ENCODE peak calls at places on chromosomes 3 and 15, in ten cellular contexts. K is LoVo; P is head of caudate nucleus; I is GM18507; B is EL; O is activated CD4-positive, alpha-beta T cell treated with anti-CD3 and anti-CD28 coated beads for 24 hours; J is GM03348; G is retina; V is mesothelial cell of epicardium; Q is central memory CD8-positive, alpha-beta T cell. Y is an unnamed sample.

GRCh38 chr3:79822076-79822475 is 54.3 kb upstream of the ROBO1 start:
- DNase-seq in K (no peak), P (no peak), I (no peak), B (no peak), O (no peak), J (no peak), G (no peak), V (no peak), Q (no peak), Y (peak)

GRCh38 chr3:47961815-47962606 is 54.2 kb downstream of the MAP4 start:
- DNase-seq in K (no peak), P (no peak), I (no peak), B (peak), O (no peak), J (no peak), G (no peak), V (no peak), Q (peak), Y (peak)

GRCh38 chr15:70324001-70324974 is 226.6 kb upstream of the TLE3 start:
- DNase-seq in K (no peak), P (no peak), I (no peak), B (peak), O (no peak), J (peak), G (no peak), V (peak), Q (no peak), Y (no peak)

GRCh38 chr15:50275908-50276307 is 10.4 kb upstream of the HDC start:
- DNase-seq in K (no peak), P (no peak), I (no peak), B (no peak), O (no peak), J (no peak), G (no peak), V (no peak), Q (no peak), Y (no peak)

GRCh38 chr3:23811919-23812318 is 6.2 kb downstream of the UBE2E1 start:
- DNase-seq in K (no peak), P (no peak), I (no peak), B (no peak), O (no peak), J (no peak), G (no peak), V (no peak), Q (no peak), Y (no peak)

GRCh38 chr15:48101376-48101961 is 19.3 kb upstream of the SLC24A5 start:
- DNase-seq in K (no peak), P (no peak), I (no peak), B (no peak), O (no peak), J (no peak), G (no peak), V (no peak), Q (no peak), Y (no peak)

GRCh38 chr3:57919987-57920386 is 88.2 kb upstream of the FLNB start:
- DNase-seq in K (no peak), P (no peak), I (no peak), B (no peak), O (no peak), J (no peak), G (no peak), V (no peak), Q (no peak), Y (no peak)

GRCh38 chr3:44069276-44069675 is 172.4 kb upstream of the TOPAZ1 start:
- DNase-seq in K (no peak), P (no peak), I (no peak), B (peak), O (no peak), J (no peak), G (no peak), V (no peak), Q (no peak), Y (no peak)

GRCh38 chr15:28043625-28044520 is 55.2 kb downstream of the OCA2 start:
- DNase-seq in K (no peak), P (no peak), I (no peak), B (no peak), O (no peak), J (no peak), G (no peak), V (no peak), Q (no peak), Y (no peak)

GRCh38 chr15:101136381-101137268 is 115.2 kb downstream of the CHSY1 start:
- DNase-seq in K (no peak), P (no peak), I (no peak), B (no peak), O (no peak), J (no peak), G (no peak), V (no peak), Q (no peak), Y (no peak)

GRCh38 chr3:42072930-42073329 is 18.2 kb upstream of the TRAK1 start:
- DNase-seq in K (no peak), P (no peak), I (no peak), B (no peak), O (no peak), J (no peak), G (peak), V (no peak), Q (no peak), Y (no peak)

GRCh38 chr3:58009026-58009748 is 965 bp downstream of the FLNB start:
- DNase-seq in K (peak), P (peak), I (no peak), B (no peak), O (peak), J (no peak), G (peak), V (no peak), Q (peak), Y (peak)

GRCh38 chr3:13866406-13866965 is 13.4 kb downstream of the WNT7A start:
- DNase-seq in K (no peak), P (no peak), I (no peak), B (no peak), O (no peak), J (no peak), G (no peak), V (no peak), Q (peak), Y (no peak)

GRCh38 chr3:157530637-157531300 is 27.6 kb upstream of the VEPH1 start:
- DNase-seq in K (no peak), P (no peak), I (no peak), B (peak), O (no peak), J (peak), G (no peak), V (no peak), Q (no peak), Y (no peak)

GRCh38 chr3:184562875-184563568 is 1.4 kb downstream of the EPHB3 start:
- DNase-seq in K (no peak), P (no peak), I (no peak), B (no peak), O (no peak), J (peak), G (peak), V (peak), Q (no peak), Y (peak)

GRCh38 chr3:100621251-100621650 is 11.8 kb downstream of the ADGRG7 start:
- DNase-seq in K (no peak), P (no peak), I (no peak), B (no peak), O (no peak), J (no peak), G (no peak), V (no peak), Q (no peak), Y (no peak)

GRCh38 chr3:144244662-144245061 is 273.0 kb downstream of the DIPK2A start:
- DNase-seq in K (no peak), P (no peak), I (no peak), B (no peak), O (no peak), J (no peak), G (no peak), V (no peak), Q (no peak), Y (peak)

GRCh38 chr3:36677331-36678007 is 86.9 kb downstream of the DCLK3 start:
- DNase-seq in K (no peak), P (no peak), I (no peak), B (peak), O (no peak), J (peak), G (no peak), V (no peak), Q (no peak), Y (no peak)

GRCh38 chr3:139281096-139281495 is 62.7 kb upstream of the MRPS22 start:
- DNase-seq in K (no peak), P (no peak), I (no peak), B (peak), O (no peak), J (peak), G (no peak), V (no peak), Q (no peak), Y (no peak)

GRCh38 chr15:96344120-96344705 is 13.7 kb downstream of the NR2F2 start:
- DNase-seq in K (no peak), P (no peak), I (no peak), B (peak), O (no peak), J (no peak), G (peak), V (no peak), Q (no peak), Y (no peak)

GRCh38 chr3:184620799-184621119 is 59.2 kb downstream of the EPHB3 start:
- DNase-seq in K (no peak), P (no peak), I (no peak), B (no peak), O (no peak), J (no peak), G (no peak), V (no peak), Q (no peak), Y (no peak)

GRCh38 chr15:60656491-60657284 is 177.7 kb upstream of the ICE2 start:
- DNase-seq in K (no peak), P (no peak), I (no peak), B (no peak), O (no peak), J (peak), G (no peak), V (no peak), Q (no peak), Y (no peak)

GRCh38 chr3:101381809-101382208 is 61.4 kb upstream of the IMPG2 start:
- DNase-seq in K (peak), P (no peak), I (no peak), B (peak), O (no peak), J (peak), G (no peak), V (no peak), Q (no peak), Y (no peak)

GRCh38 chr15:62071711-62072308 is 5.0 kb downstream of the C2CD4A start:
- DNase-seq in K (peak), P (no peak), I (no peak), B (peak), O (no peak), J (peak), G (no peak), V (no peak), Q (no peak), Y (no peak)

GRCh38 chr3:149813367-149814281 is 609 bp downstream of the RNF13 start:
- DNase-seq in K (peak), P (peak), I (no peak), B (peak), O (no peak), J (peak), G (no peak), V (no peak), Q (peak), Y (peak)

GRCh38 chr15:45134682-45135604 is 5.1 kb downstream of the DUOX1 start:
- DNase-seq in K (no peak), P (no peak), I (no peak), B (no peak), O (no peak), J (no peak), G (peak), V (no peak), Q (no peak), Y (peak)

GRCh38 chr15:98609144-98609852 is 39.0 kb upstream of the IGF1R start:
- DNase-seq in K (peak), P (no peak), I (no peak), B (peak), O (no peak), J (peak), G (no peak), V (peak), Q (no peak), Y (peak)

GRCh38 chr3:156919818-156920217 is 93.7 kb downstream of the LEKR1 start:
- DNase-seq in K (no peak), P (no peak), I (no peak), B (no peak), O (no peak), J (no peak), G (no peak), V (no peak), Q (no peak), Y (no peak)

GRCh38 chr3:183044547-183045229 is 54.6 kb downstream of the MCCC1 start:
- DNase-seq in K (no peak), P (no peak), I (peak), B (no peak), O (no peak), J (no peak), G (no peak), V (no peak), Q (no peak), Y (no peak)

GRCh38 chr3:48595526-48596121 is 495 bp upstream of the COL7A1 start:
- DNase-seq in K (peak), P (no peak), I (no peak), B (peak), O (no peak), J (peak), G (peak), V (no peak), Q (no peak), Y (peak)

GRCh38 chr3:142801746-142802145 is 77.9 kb downstream of the TRPC1 start:
- DNase-seq in K (no peak), P (no peak), I (no peak), B (no peak), O (no peak), J (no peak), G (no peak), V (no peak), Q (no peak), Y (no peak)

GRCh38 chr3:197963019-197963637 is 3.1 kb downstream of the LMLN start:
- DNase-seq in K (no peak), P (no peak), I (no peak), B (no peak), O (no peak), J (no peak), G (no peak), V (no peak), Q (no peak), Y (no peak)

Y was measured in endodermal cell.